ENCODE peak calls at places on chromosomes 12 and 14, in four cellular contexts. U, S, I and W are unnamed samples.

GRCh38 chr12:2284857-2285256 is 232.1 kb downstream of the CACNA1C start:
- DNase-seq in U (peak), S (peak), I (peak), W (peak)

GRCh38 chr14:63562414-63562813 is 19.2 kb upstream of the PPP2R5E start:
- DNase-seq in U (no peak), S (no peak), I (no peak), W (no peak)

GRCh38 chr14:99035268-99035667 is 236.7 kb downstream of the BCL11B start:
- DNase-seq in U (no peak), S (no peak), I (no peak), W (no peak)

GRCh38 chr12:79151956-79152355 is 287.4 kb downstream of the SYT1 start:
- DNase-seq in U (no peak), S (no peak), I (no peak), W (no peak)

GRCh38 chr14:91311284-91311662 is 66.8 kb upstream of the GPR68 start:
- DNase-seq in U (no peak), S (no peak), I (no peak), W (no peak)

GRCh38 chr12:28869197-28869596 is 279.9 kb upstream of the FAR2 start:
- DNase-seq in U (no peak), S (no peak), I (no peak), W (peak)

GRCh38 chr12:102992297-102992696 is 34.8 kb downstream of the ASCL1 start:
- DNase-seq in U (no peak), S (no peak), I (no peak), W (no peak)

GRCh38 chr12:5083955-5084849 is 40.5 kb downstream of the KCNA5 start:
- DNase-seq in U (no peak), S (peak), I (peak), W (peak)

GRCh38 chr12:124411953-124412645 is 117.2 kb downstream of the RFLNA start:
- DNase-seq in U (no peak), S (no peak), I (no peak), W (no peak)

GRCh38 chr14:100588671-100589070 is 1.5 kb upstream of the BEGAIN start:
- DNase-seq in U (no peak), S (no peak), I (no peak), W (no peak)

GRCh38 chr12:16602412-16602811 is 3.5 kb downstream of the LMO3 start:
- DNase-seq in U (no peak), S (no peak), I (no peak), W (no peak)

GRCh38 chr12:92912052-92912451 is 17.0 kb downstream of the EEA1 start:
- DNase-seq in U (no peak), S (no peak), I (no peak), W (no peak)

GRCh38 chr14:103432627-103433026 is 47.4 kb downstream of the MARK3 start:
- DNase-seq in U (no peak), S (no peak), I (no peak), W (no peak)

GRCh38 chr12:14442221-14442881 is 76.9 kb downstream of the ATF7IP start:
- DNase-seq in U (no peak), S (no peak), I (no peak), W (no peak)

GRCh38 chr14:34911209-34912150 is 36.3 kb upstream of the BAZ1A start:
- DNase-seq in U (no peak), S (no peak), I (no peak), W (no peak)

GRCh38 chr12:2064078-2064507 is 11.3 kb downstream of the CACNA1C start:
- DNase-seq in U (no peak), S (no peak), I (no peak), W (peak)

GRCh38 chr14:78143489-78144145 is 26.6 kb upstream of the NRXN3 start:
- DNase-seq in U (no peak), S (no peak), I (peak), W (no peak)

GRCh38 chr14:22036541-22036940 is 362.9 kb upstream of the OR4E1 start:
- DNase-seq in U (no peak), S (no peak), I (no peak), W (no peak)

GRCh38 chr14:31277085-31277484 is 69.5 kb upstream of the HECTD1 start:
- DNase-seq in U (no peak), S (no peak), I (no peak), W (no peak)

GRCh38 chr12:12266873-12267634 is at the start of gene LRP6:
- DNase-seq in U (peak), S (peak), I (peak), W (peak)

GRCh38 chr12:12267801-12268200 is 957 bp upstream of the LRP6 start:
- DNase-seq in U (no peak), S (no peak), I (no peak), W (peak)

GRCh38 chr12:12265571-12266388 is 1.1 kb downstream of the LRP6 start:
- DNase-seq in U (no peak), S (no peak), I (no peak), W (peak)

GRCh38 chr12:12265035-12265434 is 1.8 kb downstream of the LRP6 start:
- DNase-seq in U (no peak), S (no peak), I (no peak), W (no peak)

GRCh38 chr12:12266389-12266872 is 413 bp downstream of the LRP6 start:
- DNase-seq in U (no peak), S (no peak), I (no peak), W (peak)
- TF ChIP-seq YY1 in U (no peak), S (no peak), I (no peak), W (no peak)

GRCh38 chr14:33689680-33690079 is 261.2 kb downstream of the EGLN3 start:
- DNase-seq in U (no peak), S (no peak), I (no peak), W (no peak)

GRCh38 chr14:33685698-33686097 is 265.2 kb downstream of the EGLN3 start:
- DNase-seq in U (no peak), S (no peak), I (no peak), W (no peak)

GRCh38 chr14:33685026-33685425 is 265.8 kb downstream of the EGLN3 start:
- DNase-seq in U (no peak), S (no peak), I (no peak), W (no peak)

GRCh38 chr14:33686856-33687255 is 264.0 kb downstream of the EGLN3 start:
- DNase-seq in U (no peak), S (no peak), I (no peak), W (no peak)

DNA sequence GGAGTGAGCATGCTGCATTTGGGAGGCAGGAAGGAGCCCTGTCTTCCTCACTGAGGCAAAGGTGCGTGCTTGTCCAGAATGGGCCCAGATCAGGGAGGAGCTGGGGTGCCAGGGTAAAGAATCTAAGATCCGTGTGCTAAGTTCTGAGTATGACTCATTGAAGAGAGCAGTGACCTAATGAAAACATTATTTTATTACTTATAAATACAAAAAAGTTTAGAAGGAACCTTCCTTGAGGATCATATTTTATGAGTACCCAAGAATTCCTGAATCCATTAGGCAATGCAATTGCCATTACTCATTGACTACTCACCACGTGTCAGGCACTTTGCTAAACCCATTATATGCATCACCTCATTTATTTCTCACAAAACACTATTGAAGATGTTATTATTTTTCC is 264.7 kb downstream of the EGLN3 start:
- DNase-seq in U (no peak), S (no peak), I (no peak), W (no peak)
- TF ChIP-seq YY1 in U (no peak), S (no peak), I (no peak), W (no peak)

GRCh38 chr14:58171090-58171489 is 19.1 kb upstream of the ARMH4 start:
- DNase-seq in U (peak), S (peak), I (peak), W (peak)
- TF ChIP-seq YY1 in U (no peak), S (no peak), I (peak), W (no peak)

DNA sequence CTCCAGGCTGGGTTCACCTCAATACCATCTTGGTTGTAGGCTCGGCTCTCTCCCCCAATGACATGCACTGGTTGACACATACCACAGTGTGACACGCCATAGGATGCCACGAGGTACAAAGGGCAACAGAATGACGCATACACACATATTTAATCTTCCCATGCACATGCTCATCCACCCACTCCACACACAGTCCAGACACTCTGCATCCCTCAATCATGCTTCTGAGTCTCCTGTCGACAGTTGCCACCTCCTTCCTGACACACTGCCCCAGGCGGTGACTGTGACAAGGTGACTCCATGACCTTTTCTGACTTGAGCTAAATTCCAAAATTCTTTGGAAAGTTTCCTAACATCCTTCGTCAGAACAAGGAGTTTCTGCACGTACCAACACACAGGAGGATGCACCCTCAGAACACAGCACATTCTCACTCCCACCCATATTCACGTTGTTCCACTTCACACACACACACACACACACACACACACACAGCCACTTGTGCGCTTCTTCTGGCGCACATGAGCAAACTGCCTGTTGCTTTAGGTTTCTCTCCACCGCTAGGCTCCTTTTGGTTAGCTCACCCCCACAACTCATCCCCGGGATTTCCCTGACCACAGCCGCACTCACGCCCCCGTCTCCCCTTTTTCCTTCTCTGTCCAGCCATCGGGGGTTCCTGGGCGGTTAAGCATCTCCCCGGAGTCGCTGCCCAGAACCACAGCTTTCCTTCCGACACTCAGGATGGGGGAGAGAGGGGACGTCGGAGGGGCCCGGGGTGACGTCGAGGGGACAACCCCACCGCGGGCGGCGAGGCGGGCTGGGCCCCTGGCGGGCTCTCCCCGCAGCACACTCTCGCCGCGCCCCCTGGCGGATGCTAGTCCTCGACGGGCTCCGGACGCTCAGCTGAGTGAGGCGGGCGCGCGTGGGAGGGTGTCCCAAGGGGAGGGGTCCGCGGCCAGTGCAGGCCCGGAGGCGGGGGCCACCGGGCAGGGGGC is 536 bp upstream of the WNT1 start:
- DNase-seq in U (no peak), S (no peak), I (peak), W (peak)
- TF ChIP-seq YY1 in U (no peak), S (no peak), I (no peak), W (no peak)

DNA sequence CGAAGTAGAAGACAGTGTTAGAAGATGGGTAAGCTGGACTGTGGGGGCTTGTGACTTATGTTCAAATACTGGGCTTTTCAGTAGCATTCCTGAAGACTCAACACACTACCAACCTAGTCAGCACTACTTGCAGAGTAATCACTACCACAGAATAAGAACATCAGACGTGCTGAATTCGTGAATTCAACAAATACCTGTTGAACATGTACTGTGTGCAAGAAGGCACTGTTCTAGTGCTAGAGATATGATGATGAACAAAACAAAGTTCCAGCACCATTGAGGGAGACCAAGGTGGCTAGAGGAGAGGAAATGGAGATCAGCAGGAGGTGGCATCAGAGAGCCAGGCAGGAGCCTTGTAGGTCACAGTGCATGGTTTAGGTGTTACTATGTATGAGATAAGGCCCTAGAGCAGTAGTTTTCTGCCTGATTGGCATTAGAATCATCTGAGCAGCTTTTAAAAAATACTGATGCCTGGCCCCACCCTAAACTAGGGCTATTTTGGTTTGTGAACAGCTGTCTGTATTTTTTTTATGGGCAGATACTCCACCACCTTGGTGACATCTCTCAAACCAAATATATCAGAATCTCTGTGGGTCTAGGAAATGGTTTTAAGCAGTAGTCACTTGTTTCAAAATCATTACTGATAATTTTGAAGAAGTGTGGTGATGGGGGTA is 26.8 kb downstream of the FERMT2 start:
- DNase-seq in U (no peak), S (no peak), I (no peak), W (no peak)
- TF ChIP-seq YY1 in U (no peak), S (no peak), I (no peak), W (no peak)

GRCh38 chr14:72524230-72524629 is 369.7 kb downstream of the DPF3 start:
- DNase-seq in U (no peak), S (no peak), I (no peak), W (no peak)

GRCh38 chr14:72522847-72523246 is 371.1 kb downstream of the DPF3 start:
- DNase-seq in U (no peak), S (no peak), I (no peak), W (no peak)

GRCh38 chr14:72525087-72525909 is 368.6 kb downstream of the DPF3 start:
- DNase-seq in U (no peak), S (no peak), I (no peak), W (no peak)

GRCh38 chr14:72521968-72522741 is 371.7 kb downstream of the DPF3 start:
- DNase-seq in U (no peak), S (no peak), I (no peak), W (no peak)

DNA sequence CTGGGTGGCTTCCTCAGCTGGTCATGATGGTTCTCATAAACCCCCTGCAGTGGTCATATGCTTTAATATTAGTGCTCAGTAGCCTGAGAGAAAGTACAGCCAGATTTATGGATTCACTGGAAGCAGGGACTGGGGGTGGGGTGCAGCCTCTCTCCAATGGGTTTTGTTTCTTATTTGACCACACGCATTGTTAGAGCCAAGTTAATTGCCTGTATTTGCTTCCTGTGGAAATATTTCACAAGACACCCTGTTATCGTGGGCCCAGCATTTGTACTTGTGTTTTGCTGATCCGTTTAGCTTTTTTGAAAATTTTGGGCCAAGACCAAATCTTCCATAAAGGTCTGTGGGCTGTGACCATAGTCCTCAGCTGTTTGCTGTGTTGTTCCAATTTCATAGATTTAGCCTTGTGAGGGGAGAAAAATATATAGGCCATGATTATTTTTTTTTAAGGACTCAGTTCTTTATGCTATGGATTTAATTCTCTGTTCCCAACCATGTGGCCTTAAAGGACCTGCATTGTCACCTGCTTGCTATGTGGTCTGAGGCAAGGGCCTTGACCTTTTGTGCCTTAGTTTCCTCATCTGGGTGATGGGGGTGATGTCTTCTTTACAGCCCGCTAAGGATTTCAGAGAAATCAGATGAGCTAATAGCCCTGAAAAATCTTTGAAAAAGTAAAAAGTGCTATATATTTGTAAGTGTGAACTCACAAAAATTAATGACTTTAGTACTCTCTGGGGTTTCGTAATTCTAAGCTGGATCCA is 370.3 kb downstream of the DPF3 start:
- DNase-seq in U (no peak), S (no peak), I (no peak), W (no peak)
- TF ChIP-seq YY1 in U (no peak), S (no peak), I (no peak), W (no peak)

GRCh38 chr12:116441292-116441691 is 117.9 kb upstream of the MAP1LC3B2 start:
- DNase-seq in U (no peak), S (no peak), I (no peak), W (no peak)
- TF ChIP-seq YY1 in U (no peak), S (no peak), I (no peak), W (no peak)

DNA sequence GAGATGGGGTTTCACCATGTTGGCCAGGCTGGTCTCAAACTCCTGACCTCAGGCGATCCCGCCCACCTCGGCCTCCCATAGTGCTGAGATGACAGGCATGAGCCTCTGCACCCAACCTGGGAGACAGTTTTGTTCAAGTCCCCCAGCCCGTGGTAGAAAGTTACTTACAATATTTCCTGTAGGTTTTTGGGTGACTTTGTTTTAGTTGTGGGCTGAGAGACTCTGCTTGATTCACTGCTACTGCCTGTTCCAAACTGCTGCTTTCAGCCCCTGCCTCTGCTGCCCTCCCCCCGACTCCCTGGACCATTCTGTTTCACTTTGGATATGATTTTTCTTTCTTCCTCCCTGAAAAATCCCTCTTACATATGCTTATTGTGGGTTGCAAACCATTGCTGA is 13.4 kb upstream of the PCNX1 start:
- DNase-seq in U (no peak), S (no peak), I (no peak), W (no peak)
- TF ChIP-seq YY1 in U (no peak), S (no peak), I (no peak), W (no peak)

DNA sequence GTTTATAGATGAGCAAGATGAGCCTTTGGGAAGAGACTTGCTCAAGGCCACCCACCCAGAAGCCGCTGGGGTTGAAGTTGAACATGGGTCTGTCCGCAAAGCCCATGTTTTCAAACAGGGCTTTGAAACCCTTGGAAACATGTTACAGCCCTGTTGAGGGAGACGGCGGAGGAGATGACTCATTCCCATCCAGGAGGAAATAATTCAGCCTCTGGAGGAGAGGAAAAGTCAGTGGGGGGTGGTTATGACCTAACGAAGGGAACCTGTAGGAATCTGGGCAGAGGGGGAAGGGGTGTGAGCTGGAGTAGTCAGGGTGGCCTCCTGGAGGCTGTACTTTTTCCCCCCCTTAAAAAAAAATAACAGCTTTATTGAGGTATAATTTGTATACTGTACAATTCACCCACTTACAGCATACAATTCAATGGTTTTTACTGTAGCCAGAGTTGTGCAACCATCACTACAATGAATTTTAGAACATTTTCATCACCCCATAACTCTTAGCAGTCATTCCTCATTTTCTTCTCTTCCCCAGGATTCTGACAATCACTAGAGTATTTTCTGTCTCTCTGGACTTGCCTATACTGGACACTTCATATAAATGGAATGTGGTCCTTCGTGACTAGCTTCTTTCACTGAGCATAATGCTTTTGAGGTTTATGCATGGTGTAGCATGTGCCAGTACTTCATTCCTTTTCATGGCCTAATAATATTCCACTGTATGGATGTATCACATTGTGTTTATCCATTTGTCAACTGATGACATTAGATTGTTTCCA is 1.9 kb upstream of the RIN3 start:
- DNase-seq in U (no peak), S (peak), I (no peak), W (peak)
- TF ChIP-seq YY1 in U (no peak), S (no peak), I (no peak), W (no peak)

DNA sequence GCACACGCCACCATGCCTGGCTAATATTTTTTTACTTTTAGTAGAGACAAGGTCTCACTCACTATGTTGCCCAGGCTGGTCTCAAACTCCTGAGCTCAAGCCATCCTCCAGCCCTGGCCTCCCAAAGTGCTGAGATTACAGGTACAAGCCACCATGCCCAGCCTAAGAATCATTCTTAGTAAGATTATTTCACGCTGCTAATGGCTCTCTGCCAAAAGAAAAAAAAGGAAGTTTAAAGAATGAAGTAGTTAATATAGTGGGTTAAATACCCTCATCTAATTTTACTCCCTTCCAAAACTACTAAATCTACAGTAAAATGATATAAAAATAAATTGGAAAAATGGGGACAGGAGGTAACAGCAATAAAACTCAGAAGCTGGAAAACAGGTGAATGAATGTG is 2.6 kb downstream of the ETFRF1 start:
- DNase-seq in U (no peak), S (no peak), I (no peak), W (no peak)
- TF ChIP-seq YY1 in U (no peak), S (no peak), I (no peak), W (no peak)